ENCODE peak calls at places on chromosomes 3 and 15, in six cellular contexts. Z is mesendoderm; T is Daoy; Q is mesothelial cell of epicardium; W is natural killer cell; N is activated gamma-delta T cell treated with anti-CD3 and anti-CD28 coated beads, Interleukin-2, amount 50 U/mL, for 16 hours. C is an unnamed sample.

GRCh38 chr15:60548101-60548500 is 69.2 kb upstream of the ICE2 start:
- DNase-seq in N (no peak), Q (no peak), Z (no peak), W (no peak), T (no peak), C (no peak)

GRCh38 chr3:137946341-137946973 is 63.5 kb upstream of the CLDN18 start:
- DNase-seq in Z (peak), W (no peak), T (peak), Q (peak), N (peak), C (peak)

GRCh38 chr3:114775395-114775794 is 371.7 kb downstream of the ZBTB20 start:
- DNase-seq in T (no peak), Q (no peak), Z (no peak), N (no peak), W (no peak), C (peak)

GRCh38 chr3:129119365-129120100 is 2.1 kb downstream of the RAB43 start:
- DNase-seq in N (no peak), W (no peak), T (no peak), Q (no peak), Z (no peak), C (peak)

GRCh38 chr3:189331002-189331418 is 159.2 kb downstream of the TPRG1 start:
- DNase-seq in W (no peak), Z (no peak), T (no peak), N (no peak), Q (no peak), C (no peak)

GRCh38 chr3:107679911-107680310 is 157.1 kb downstream of the BBX start:
- DNase-seq in Z (no peak), N (no peak), T (no peak), Q (no peak), W (no peak), C (no peak)

GRCh38 chr3:60854762-60855161 is 396.5 kb downstream of the FHIT start:
- DNase-seq in Q (no peak), T (no peak), N (no peak), Z (no peak), W (no peak), C (peak)

GRCh38 chr3:12395349-12396012 is 88.8 kb upstream of the TSEN2 start:
- DNase-seq in Q (no peak), Z (no peak), T (no peak), W (no peak), N (no peak), C (peak)

GRCh38 chr3:51710631-51711351 is 3.9 kb downstream of the GRM2 start:
- DNase-seq in Q (no peak), N (no peak), T (peak), Z (peak), W (no peak), C (no peak)

GRCh38 chr3:36969540-36970432 is 23.1 kb downstream of the EPM2AIP1 start:
- DNase-seq in N (peak), T (peak), Z (peak), Q (no peak), W (no peak), C (peak)

GRCh38 chr3:152496716-152497115 is 228.0 kb downstream of the MBNL1 start:
- DNase-seq in Z (no peak), N (no peak), W (no peak), T (no peak), Q (no peak), C (no peak)